ENCODE peak calls at places on chromosome 18, in nine cellular contexts. G, B, J, W, D, A, N, E and X are unnamed samples.
A peak's percentile ranks its signal among the peaks of the same experiment; 100 is the strongest.

GRCh38 chr18:58350526-58350925 is 278.4 kb downstream of the ALPK2 start:
- DNase-seq in G (no peak), W (no peak), A (no peak), N (no peak), J (no peak), E (no peak), B (no peak), D (no peak), X (peak; percentile 53)

GRCh38 chr18:49170925-49171509 is 220.3 kb upstream of the SMAD7 start:
- DNase-seq in A (no peak), D (no peak), B (no peak), J (no peak), E (no peak), N (no peak), W (no peak), G (no peak), X (no peak)

GRCh38 chr18:7908686-7909299 is 341.7 kb downstream of the PTPRM start:
- DNase-seq in N (no peak), G (no peak), E (no peak), B (no peak), W (no peak), J (no peak), A (no peak), D (no peak), X (no peak)

GRCh38 chr18:75060185-75060584 is 148.8 kb downstream of the PTGR3 start:
- DNase-seq in W (no peak), B (no peak), N (no peak), A (no peak), J (no peak), D (no peak), E (no peak), G (no peak), X (no peak)

GRCh38 chr18:111292-112014 is 46.9 kb upstream of the USP14 start:
- DNase-seq in G (peak; percentile 41), J (peak; percentile 71), B (peak; percentile 64), E (peak; percentile 73), A (no peak), D (peak; percentile 87), N (peak; percentile 73), W (peak; percentile 88), X (peak; percentile 90)

GRCh38 chr18:63477972-63478371 is 1.2 kb downstream of the SERPINB5 start:
- DNase-seq in B (no peak), G (no peak), E (no peak), J (no peak), N (peak; percentile 32), A (no peak), D (no peak), W (no peak), X (no peak)

GRCh38 chr18:2223859-2224258 is 347.4 kb downstream of the METTL4 start:
- DNase-seq in E (no peak), D (no peak), B (no peak), J (no peak), A (no peak), W (peak; percentile 10), G (peak; percentile 71), N (no peak), X (no peak)

GRCh38 chr18:62357079-62357719 is 32.1 kb downstream of the TNFRSF11A start:
- DNase-seq in N (no peak), E (peak; percentile 28), W (no peak), G (no peak), D (no peak), B (no peak), A (no peak), J (no peak), X (no peak)

GRCh38 chr18:45871655-45872054 is 46.2 kb downstream of the SIGLEC15 start:
- DNase-seq in W (no peak), A (no peak), B (no peak), G (no peak), E (no peak), D (no peak), N (no peak), J (no peak), X (no peak)

GRCh38 chr18:38445485-38446145 is 880.0 kb upstream of the CELF4 start:
- DNase-seq in J (no peak), E (no peak), W (no peak), A (no peak), G (no peak), D (no peak), B (no peak), N (no peak), X (no peak)

GRCh38 chr18:55038162-55038561 is 78.9 kb upstream of the CCDC68 start:
- DNase-seq in A (no peak), B (no peak), W (no peak), D (no peak), J (no peak), N (no peak), E (no peak), G (peak; percentile 21), X (no peak)

GRCh38 chr18:6482198-6482977 is 67.7 kb upstream of the L3MBTL4 start:
- DNase-seq in D (peak; percentile 54), E (no peak), G (peak; percentile 67), W (peak; percentile 3), B (peak; percentile 22), A (peak; percentile 30), N (peak; percentile 56), J (no peak), X (peak; percentile 64)

GRCh38 chr18:62368100-62368499 is 43.0 kb downstream of the TNFRSF11A start:
- DNase-seq in W (no peak), E (peak; percentile 77), G (no peak), D (no peak), J (no peak), B (no peak), N (no peak), A (no peak), X (no peak)

GRCh38 chr18:74654637-74655036 is 57.0 kb downstream of the ZNF407 start:
- DNase-seq in J (no peak), W (no peak), A (no peak), B (no peak), D (no peak), G (peak; percentile 56), N (no peak), E (no peak), X (no peak)

GRCh38 chr18:79883461-79884295 is 67.8 kb downstream of the SLC66A2 start:
- DNase-seq in G (no peak), W (no peak), N (no peak), E (no peak), J (peak; percentile 0), D (no peak), A (no peak), B (no peak), X (peak; percentile 58)

GRCh38 chr18:58937204-58937603 is 72.5 kb downstream of the ZNF532 start:
- DNase-seq in E (no peak), J (no peak), G (peak; percentile 69), D (no peak), A (no peak), N (no peak), W (peak; percentile 21), B (no peak), X (peak; percentile 84)

GRCh38 chr18:79560042-79560860 is 119.4 kb upstream of the CTDP1 start:
- DNase-seq in D (no peak), J (no peak), B (no peak), G (no peak), W (no peak), N (no peak), E (no peak), A (no peak), X (no peak)

GRCh38 chr18:48036191-48036590 is 105.7 kb upstream of the SMAD2 start:
- DNase-seq in G (no peak), N (peak; percentile 47), W (no peak), J (no peak), A (peak; percentile 47), E (no peak), B (no peak), D (peak; percentile 38), X (no peak)

GRCh38 chr18:61286867-61287266 is 46.4 kb upstream of the CDH20 start:
- DNase-seq in E (no peak), B (no peak), D (no peak), J (no peak), N (no peak), G (no peak), W (no peak), A (no peak), X (no peak)

GRCh38 chr18:8526316-8526715 is 82.9 kb upstream of the RAB12 start:
- DNase-seq in B (no peak), G (no peak), D (no peak), N (no peak), A (no peak), E (no peak), W (no peak), J (no peak), X (no peak)

GRCh38 chr18:79568543-79569205 is 110.9 kb upstream of the CTDP1 start:
- DNase-seq in W (no peak), J (no peak), D (no peak), G (no peak), N (no peak), E (no peak), A (no peak), B (no peak), X (no peak)

GRCh38 chr18:62963522-62963921 is 248.2 kb downstream of the PHLPP1 start:
- DNase-seq in W (no peak), J (no peak), A (peak; percentile 48), E (no peak), B (no peak), N (no peak), D (no peak), G (no peak), X (no peak)

GRCh38 chr18:74795766-74796165 is 198.1 kb downstream of the ZNF407 start:
- DNase-seq in E (no peak), A (no peak), B (no peak), W (no peak), N (no peak), J (no peak), G (no peak), D (no peak), X (no peak)

GRCh38 chr18:36469471-36469870 is 172.0 kb downstream of the FHOD3 start:
- DNase-seq in G (no peak), D (no peak), W (no peak), J (no peak), E (no peak), B (no peak), N (no peak), A (no peak), X (no peak)